ENCODE peak calls at places on chromosomes 2 and 18, in seven cellular contexts. One of them, this sample, is unnamed. For H3K4me1, the result is how much of the 10 kb centered on the place peaks cover.

GRCh38 chr2:73085691-73086090 is 14.2 kb upstream of the SFXN5 start:
- DNase-seq in IMR-90: peak
- DNase-seq in PC-9: peak
- DNase-seq in effector memory CD4-positive, alpha-beta T cell: peak
- DNase-seq in NT2/D1: peak
- DNase-seq in tibial artery: peak
- DNase-seq in osteoblast: peak
- DNase-seq in this sample: peak

GRCh38 chr18:35201502-35201901 is 39.3 kb upstream of the ZNF397 start:
- DNase-seq in IMR-90: no peak
- DNase-seq in PC-9: no peak
- DNase-seq in effector memory CD4-positive, alpha-beta T cell: no peak
- DNase-seq in NT2/D1: no peak
- DNase-seq in tibial artery: no peak
- DNase-seq in osteoblast: no peak
- DNase-seq in this sample: no peak

GRCh38 chr2:238137885-238138284 is 583 bp upstream of the KLHL30 start:
- DNase-seq in IMR-90: no peak
- DNase-seq in PC-9: no peak
- DNase-seq in effector memory CD4-positive, alpha-beta T cell: no peak
- DNase-seq in NT2/D1: no peak
- DNase-seq in tibial artery: no peak
- DNase-seq in osteoblast: no peak
- DNase-seq in this sample: no peak

GRCh38 chr2:240109386-240109785 is 26.7 kb downstream of the COPS9 start:
- DNase-seq in IMR-90: no peak
- DNase-seq in PC-9: no peak
- DNase-seq in effector memory CD4-positive, alpha-beta T cell: no peak
- DNase-seq in NT2/D1: no peak
- DNase-seq in tibial artery: no peak
- DNase-seq in osteoblast: no peak
- DNase-seq in this sample: no peak

GRCh38 chr2:235665656-235666239 is 171.9 kb downstream of the AGAP1 start:
- DNase-seq in IMR-90: peak
- DNase-seq in PC-9: no peak
- DNase-seq in effector memory CD4-positive, alpha-beta T cell: no peak
- DNase-seq in NT2/D1: no peak
- DNase-seq in tibial artery: peak
- DNase-seq in osteoblast: peak
- DNase-seq in this sample: no peak

GRCh38 chr2:241768850-241769249 is 7.8 kb upstream of the GAL3ST2 start:
- DNase-seq in IMR-90: no peak
- DNase-seq in PC-9: no peak
- DNase-seq in effector memory CD4-positive, alpha-beta T cell: no peak
- DNase-seq in NT2/D1: no peak
- DNase-seq in tibial artery: no peak
- DNase-seq in osteoblast: peak
- DNase-seq in this sample: no peak

GRCh38 chr2:208228481-208228880 is 26.4 kb downstream of the IDH1 start:
- DNase-seq in IMR-90: no peak
- DNase-seq in PC-9: no peak
- DNase-seq in effector memory CD4-positive, alpha-beta T cell: no peak
- DNase-seq in NT2/D1: no peak
- DNase-seq in tibial artery: no peak
- DNase-seq in osteoblast: no peak
- DNase-seq in this sample: no peak

GRCh38 chr2:118847447-118848172 is at the start of gene EN1:
- DNase-seq in IMR-90: peak
- DNase-seq in PC-9: no peak
- DNase-seq in effector memory CD4-positive, alpha-beta T cell: no peak
- DNase-seq in NT2/D1: peak
- DNase-seq in tibial artery: no peak
- DNase-seq in osteoblast: peak
- DNase-seq in this sample: no peak

GRCh38 chr2:45433363-45433762 is 177.7 kb downstream of the SRBD1 start:
- DNase-seq in IMR-90: no peak
- DNase-seq in PC-9: no peak
- DNase-seq in effector memory CD4-positive, alpha-beta T cell: no peak
- DNase-seq in NT2/D1: no peak
- DNase-seq in tibial artery: no peak
- DNase-seq in osteoblast: no peak
- DNase-seq in this sample: no peak

GRCh38 chr2:169041594-169041993 is 10.5 kb upstream of the ABCB11 start:
- DNase-seq in IMR-90: no peak
- DNase-seq in PC-9: no peak
- DNase-seq in effector memory CD4-positive, alpha-beta T cell: no peak
- DNase-seq in NT2/D1: no peak
- DNase-seq in tibial artery: no peak
- DNase-seq in osteoblast: no peak
- DNase-seq in this sample: no peak

GRCh38 chr18:51195602-51196115 is 1.8 kb downstream of the MEX3C start:
- DNase-seq in IMR-90: peak
- DNase-seq in PC-9: peak
- DNase-seq in effector memory CD4-positive, alpha-beta T cell: no peak
- DNase-seq in NT2/D1: peak
- DNase-seq in tibial artery: no peak
- DNase-seq in osteoblast: peak
- DNase-seq in this sample: peak

GRCh38 chr2:112754562-112754961 is 9.8 kb downstream of the CKAP2L start:
- DNase-seq in IMR-90: no peak
- DNase-seq in PC-9: no peak
- DNase-seq in effector memory CD4-positive, alpha-beta T cell: no peak
- DNase-seq in NT2/D1: no peak
- DNase-seq in tibial artery: no peak
- DNase-seq in osteoblast: no peak
- DNase-seq in this sample: no peak

GRCh38 chr2:240646061-240646899 is 21.0 kb downstream of the GPR35 start:
- DNase-seq in IMR-90: no peak
- DNase-seq in PC-9: no peak
- DNase-seq in effector memory CD4-positive, alpha-beta T cell: peak
- DNase-seq in NT2/D1: no peak
- DNase-seq in tibial artery: peak
- DNase-seq in osteoblast: peak
- DNase-seq in this sample: no peak

GRCh38 chr2:65053199-65053598 is 3.0 kb upstream of the CEP68 start:
- DNase-seq in IMR-90: no peak
- DNase-seq in PC-9: no peak
- DNase-seq in effector memory CD4-positive, alpha-beta T cell: no peak
- DNase-seq in NT2/D1: no peak
- DNase-seq in tibial artery: no peak
- DNase-seq in osteoblast: no peak
- DNase-seq in this sample: peak

GRCh38 chr2:64329848-64330247 is 124.1 kb upstream of the LGALSL start:
- DNase-seq in IMR-90: peak
- DNase-seq in PC-9: no peak
- DNase-seq in effector memory CD4-positive, alpha-beta T cell: no peak
- DNase-seq in NT2/D1: no peak
- DNase-seq in tibial artery: no peak
- DNase-seq in osteoblast: no peak
- DNase-seq in this sample: no peak

GRCh38 chr18:24426398-24427294 is at the start of gene IMPACT:
- DNase-seq in IMR-90: peak
- DNase-seq in PC-9: peak
- DNase-seq in effector memory CD4-positive, alpha-beta T cell: peak
- DNase-seq in NT2/D1: peak
- DNase-seq in tibial artery: peak
- DNase-seq in osteoblast: peak
- DNase-seq in this sample: peak

GRCh38 chr2:88632569-88632968 is 5.3 kb upstream of the EIF2AK3 start:
- DNase-seq in IMR-90: no peak
- DNase-seq in PC-9: no peak
- DNase-seq in effector memory CD4-positive, alpha-beta T cell: no peak
- DNase-seq in NT2/D1: no peak
- DNase-seq in tibial artery: no peak
- DNase-seq in osteoblast: no peak
- DNase-seq in this sample: no peak

GRCh38 chr2:199261221-199261620 is 196.5 kb downstream of the SATB2 start:
- DNase-seq in IMR-90: peak
- DNase-seq in PC-9: no peak
- DNase-seq in effector memory CD4-positive, alpha-beta T cell: no peak
- DNase-seq in NT2/D1: no peak
- DNase-seq in tibial artery: no peak
- DNase-seq in osteoblast: peak
- DNase-seq in this sample: no peak

GRCh38 chr2:174544156-174544555 is 53.4 kb downstream of the WIPF1 start:
- DNase-seq in IMR-90: no peak
- DNase-seq in PC-9: no peak
- DNase-seq in effector memory CD4-positive, alpha-beta T cell: no peak
- DNase-seq in NT2/D1: no peak
- DNase-seq in tibial artery: no peak
- DNase-seq in osteoblast: no peak
- DNase-seq in this sample: no peak

GRCh38 chr18:7395566-7395965 is 164.7 kb downstream of the LRRC30 start:
- DNase-seq in IMR-90: no peak
- DNase-seq in PC-9: no peak
- DNase-seq in effector memory CD4-positive, alpha-beta T cell: no peak
- DNase-seq in NT2/D1: no peak
- DNase-seq in tibial artery: no peak
- DNase-seq in osteoblast: no peak
- DNase-seq in this sample: no peak

GRCh38 chr2:54457326-54458023 is 1.3 kb downstream of the SPTBN1 start:
- DNase-seq in IMR-90: no peak
- DNase-seq in PC-9: peak
- DNase-seq in effector memory CD4-positive, alpha-beta T cell: no peak
- DNase-seq in NT2/D1: no peak
- DNase-seq in tibial artery: no peak
- DNase-seq in osteoblast: peak
- DNase-seq in this sample: no peak

GRCh38 chr18:9535430-9535972 is 60.2 kb downstream of the RALBP1 start:
- DNase-seq in IMR-90: peak
- DNase-seq in PC-9: no peak
- DNase-seq in effector memory CD4-positive, alpha-beta T cell: no peak
- DNase-seq in NT2/D1: no peak
- DNase-seq in tibial artery: peak
- DNase-seq in osteoblast: peak
- DNase-seq in this sample: no peak

GRCh38 chr18:25399554-25399953 is 47.6 kb upstream of the ZNF521 start:
- DNase-seq in IMR-90: peak
- DNase-seq in PC-9: no peak
- DNase-seq in effector memory CD4-positive, alpha-beta T cell: no peak
- DNase-seq in NT2/D1: no peak
- DNase-seq in tibial artery: no peak
- DNase-seq in osteoblast: no peak
- DNase-seq in this sample: no peak

GRCh38 chr2:159119652-159120257 is 151.3 kb downstream of the TANC1 start:
- DNase-seq in IMR-90: peak
- DNase-seq in PC-9: no peak
- DNase-seq in effector memory CD4-positive, alpha-beta T cell: no peak
- DNase-seq in NT2/D1: no peak
- DNase-seq in tibial artery: no peak
- DNase-seq in osteoblast: peak
- DNase-seq in this sample: no peak

GRCh38 chr2:159116922-159117321 is 148.5 kb downstream of the TANC1 start:
- DNase-seq in IMR-90: no peak
- DNase-seq in PC-9: no peak
- DNase-seq in effector memory CD4-positive, alpha-beta T cell: no peak
- DNase-seq in NT2/D1: no peak
- DNase-seq in tibial artery: no peak
- DNase-seq in osteoblast: no peak
- DNase-seq in this sample: no peak

GRCh38 chr2:159118859-159119510 is 150.5 kb downstream of the TANC1 start:
- DNase-seq in IMR-90: no peak
- DNase-seq in PC-9: no peak
- DNase-seq in effector memory CD4-positive, alpha-beta T cell: no peak
- DNase-seq in NT2/D1: no peak
- DNase-seq in tibial artery: no peak
- DNase-seq in osteoblast: no peak
- DNase-seq in this sample: no peak

GRCh38 chr2:159118115-159118858 is 149.8 kb downstream of the TANC1 start:
- DNase-seq in IMR-90: peak
- DNase-seq in PC-9: peak
- DNase-seq in effector memory CD4-positive, alpha-beta T cell: peak
- DNase-seq in NT2/D1: peak
- DNase-seq in tibial artery: peak
- DNase-seq in osteoblast: peak
- DNase-seq in this sample: peak

DNA sequence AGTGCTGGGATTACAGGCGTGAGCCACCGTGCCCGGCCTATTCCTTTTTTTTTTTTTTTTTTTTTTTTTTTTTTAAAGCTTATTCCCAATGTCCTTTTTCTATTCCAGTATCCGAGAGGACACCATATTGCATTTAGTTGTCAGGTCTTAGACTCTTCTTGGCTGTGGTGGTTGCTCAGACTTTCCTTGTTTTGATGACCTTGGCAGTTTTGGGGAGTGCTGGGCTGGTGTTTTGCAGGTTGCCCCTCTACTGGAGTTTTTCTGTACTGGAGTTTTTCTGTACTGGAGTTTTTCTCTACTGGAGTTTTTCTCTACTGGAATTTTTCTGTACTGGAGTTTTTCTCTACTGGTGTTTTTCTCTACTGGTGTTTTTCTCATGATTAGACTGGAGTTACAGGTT is 149.2 kb downstream of the TANC1 start:
- DNase-seq in IMR-90: no peak
- DNase-seq in PC-9: no peak
- DNase-seq in effector memory CD4-positive, alpha-beta T cell: no peak
- DNase-seq in NT2/D1: no peak
- DNase-seq in tibial artery: no peak
- DNase-seq in osteoblast: no peak
- DNase-seq in this sample: no peak
- H3K4me3 ChIP-seq in IMR-90: no peak
- H3K4me3 ChIP-seq in PC-9: no peak
- H3K4me3 ChIP-seq in effector memory CD4-positive, alpha-beta T cell: no peak
- H3K4me3 ChIP-seq in NT2/D1: no peak
- H3K4me3 ChIP-seq in tibial artery: no peak
- H3K4me3 ChIP-seq in osteoblast: no peak
- H3K4me3 ChIP-seq in this sample: no peak

GRCh38 chr18:2538844-2539243 is 32.5 kb downstream of the METTL4 start:
- DNase-seq in IMR-90: no peak
- DNase-seq in PC-9: no peak
- DNase-seq in effector memory CD4-positive, alpha-beta T cell: no peak
- DNase-seq in NT2/D1: no peak
- DNase-seq in tibial artery: no peak
- DNase-seq in osteoblast: no peak
- DNase-seq in this sample: no peak
- H3K4me1 ChIP-seq in IMR-90: under half
- H3K4me1 ChIP-seq in PC-9: under half
- H3K4me1 ChIP-seq in effector memory CD4-positive, alpha-beta T cell: under half
- H3K4me1 ChIP-seq in NT2/D1: under half
- H3K4me1 ChIP-seq in tibial artery: under half
- H3K4me1 ChIP-seq in osteoblast: under half
- H3K4me1 ChIP-seq in this sample: under half

DNA sequence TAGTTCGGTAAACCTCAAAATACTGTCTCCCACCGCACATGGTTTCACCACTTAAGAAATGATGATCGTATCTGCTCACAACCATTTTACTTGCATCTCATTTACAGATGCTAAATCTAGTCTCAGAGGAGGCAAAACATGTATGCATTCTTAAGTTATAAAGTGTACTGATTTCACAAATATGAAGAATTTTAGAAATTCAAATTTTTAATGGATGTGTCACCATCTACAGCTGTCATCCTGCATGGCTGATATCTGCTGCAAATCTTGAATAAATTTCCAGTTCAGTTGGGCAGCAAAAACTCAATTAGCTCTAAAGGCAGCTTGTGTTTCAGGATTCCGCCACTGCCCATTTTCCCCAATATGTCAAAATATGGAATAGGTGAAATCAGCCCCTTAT is 243.3 kb upstream of the KCNJ3 start:
- DNase-seq in IMR-90: no peak
- DNase-seq in PC-9: no peak
- DNase-seq in effector memory CD4-positive, alpha-beta T cell: no peak
- DNase-seq in NT2/D1: no peak
- DNase-seq in tibial artery: no peak
- DNase-seq in osteoblast: no peak
- DNase-seq in this sample: no peak
- H3K4me3 ChIP-seq in IMR-90: no peak
- H3K4me3 ChIP-seq in PC-9: no peak
- H3K4me3 ChIP-seq in effector memory CD4-positive, alpha-beta T cell: no peak
- H3K4me3 ChIP-seq in NT2/D1: no peak
- H3K4me3 ChIP-seq in tibial artery: peak
- H3K4me3 ChIP-seq in osteoblast: peak
- H3K4me3 ChIP-seq in this sample: no peak

GRCh38 chr2:60526623-60527022 is 26.8 kb downstream of the BCL11A start:
- DNase-seq in IMR-90: no peak
- DNase-seq in PC-9: no peak
- DNase-seq in effector memory CD4-positive, alpha-beta T cell: no peak
- DNase-seq in NT2/D1: no peak
- DNase-seq in tibial artery: no peak
- DNase-seq in osteoblast: no peak
- DNase-seq in this sample: no peak
- H3K4me1 ChIP-seq in IMR-90: under half
- H3K4me1 ChIP-seq in PC-9: under half
- H3K4me1 ChIP-seq in effector memory CD4-positive, alpha-beta T cell: under half
- H3K4me1 ChIP-seq in NT2/D1: under half
- H3K4me1 ChIP-seq in tibial artery: under half
- H3K4me1 ChIP-seq in osteoblast: under half
- H3K4me1 ChIP-seq in this sample: under half

This sample was measured in CD4-positive, CD25-positive, alpha-beta regulatory T cell.